ENCODE peak calls at places on chromosomes 11 and 22, in nine cellular contexts. X is gastrocnemius medialis, D is mucosa of descending colon, F is lower lobe of right lung, U is heart right ventricle, T is GM12878, V is heart left ventricle, I is pancreas, O is upper lobe of right lung. Y is an unnamed sample.
A peak's percentile ranks its signal among the peaks of the same experiment; 100 is the strongest.

GRCh38 chr22:50456466-50457234 is 18.2 kb downstream of the SBF1 start:
- ATAC-seq in X (no peak), D (peak; percentile 28), F (no peak), U (no peak), T (peak; percentile 54), V (no peak), I (peak; percentile 15), O (no peak), Y (no peak)

GRCh38 chr11:67268036-67268683 is 1.9 kb downstream of the GRK2 start:
- ATAC-seq in X (no peak), D (no peak), F (peak; percentile 18), U (no peak), T (peak; percentile 66), V (no peak), I (no peak), O (peak; percentile 31), Y (no peak)

GRCh38 chr11:67389477-67389876 is 2.3 kb upstream of the RAD9A start:
- ATAC-seq in X (no peak), D (peak; percentile 48), F (no peak), U (no peak), T (peak; percentile 71), V (no peak), I (peak; percentile 10), O (peak; percentile 34), Y (no peak)

GRCh38 chr11:33507967-33508366 is 192.7 kb downstream of the C11orf91 start:
- ATAC-seq in X (no peak), D (no peak), F (no peak), U (no peak), T (no peak), V (no peak), I (peak; percentile 90), O (peak; percentile 55), Y (no peak)

GRCh38 chr22:37379085-37379484 is 48.2 kb downstream of the ELFN2 start:
- ATAC-seq in X (no peak), D (no peak), F (no peak), U (no peak), T (peak; percentile 21), V (no peak), I (peak; percentile 21), O (no peak), Y (no peak)

GRCh38 chr22:37278261-37278660 is 4.0 kb upstream of the CYTH4 start:
- ATAC-seq in X (no peak), D (no peak), F (no peak), U (no peak), T (no peak), V (no peak), I (no peak), O (no peak), Y (no peak)

GRCh38 chr22:20069331-20070042 is 10.6 kb upstream of the DGCR8 start:
- ATAC-seq in X (no peak), D (no peak), F (no peak), U (no peak), T (no peak), V (no peak), I (no peak), O (no peak), Y (no peak)

GRCh38 chr11:132054822-132055221 is 684.4 kb downstream of the NTM start:
- ATAC-seq in X (no peak), D (no peak), F (no peak), U (no peak), T (no peak), V (no peak), I (no peak), O (no peak), Y (no peak)

GRCh38 chr11:15300282-15300681 is 185.6 kb downstream of the INSC start:
- ATAC-seq in X (no peak), D (no peak), F (no peak), U (no peak), T (no peak), V (no peak), I (no peak), O (no peak), Y (no peak)

GRCh38 chr11:36452231-36452630 is 57.8 kb downstream of the TRAF6 start:
- ATAC-seq in X (no peak), D (no peak), F (no peak), U (no peak), T (no peak), V (no peak), I (no peak), O (no peak), Y (no peak)

GRCh38 chr22:42283288-42284229 is 13.1 kb upstream of the TCF20 start:
- ATAC-seq in X (no peak), D (peak; percentile 49), F (peak; percentile 20), U (no peak), T (no peak), V (no peak), I (peak; percentile 45), O (peak; percentile 27), Y (peak; percentile 46)

GRCh38 chr11:68843703-68844312 is 2.1 kb upstream of the CPT1A start:
- ATAC-seq in X (no peak), D (peak; percentile 75), F (peak; percentile 83), U (peak; percentile 56), T (peak; percentile 82), V (peak; percentile 72), I (peak; percentile 75), O (peak; percentile 83), Y (peak; percentile 29)

GRCh38 chr11:66651011-66651410 is 12.5 kb downstream of the RBM4 start:
- ATAC-seq in X (no peak), D (no peak), F (no peak), U (no peak), T (peak; percentile 64), V (no peak), I (peak; percentile 24), O (no peak), Y (no peak)

GRCh38 chr11:39304586-39304985 is 2154.9 kb downstream of the LRRC4C start:
- ATAC-seq in X (no peak), D (no peak), F (no peak), U (no peak), T (no peak), V (no peak), I (no peak), O (no peak), Y (no peak)

GRCh38 chr11:95508219-95508880 is 277.3 kb upstream of the SESN3 start:
- ATAC-seq in X (peak; percentile 72), D (no peak), F (no peak), U (peak; percentile 28), T (no peak), V (peak; percentile 70), I (no peak), O (no peak), Y (no peak)

GRCh38 chr22:36377022-36377631 is 10.6 kb downstream of the MYH9 start:
- ATAC-seq in X (peak; percentile 56), D (peak; percentile 53), F (peak; percentile 25), U (no peak), T (peak; percentile 64), V (peak; percentile 36), I (no peak), O (peak; percentile 25), Y (no peak)

GRCh38 chr11:103681855-103682254 is 354.6 kb upstream of the DDI1 start:
- ATAC-seq in X (no peak), D (no peak), F (no peak), U (peak; percentile 6), T (peak; percentile 23), V (peak; percentile 12), I (peak; percentile 12), O (no peak), Y (no peak)

GRCh38 chr11:102187416-102188125 is 77.3 kb downstream of the YAP1 start:
- ATAC-seq in X (no peak), D (no peak), F (no peak), U (no peak), T (no peak), V (peak; percentile 47), I (no peak), O (peak; percentile 23), Y (peak; percentile 31)

GRCh38 chr11:125036933-125037332 is 26.2 kb upstream of the SLC37A2 start:
- ATAC-seq in X (no peak), D (no peak), F (no peak), U (no peak), T (peak; percentile 40), V (no peak), I (no peak), O (no peak), Y (no peak)

GRCh38 chr11:66326261-66327111 is 9.6 kb upstream of the CD248 start:
- ATAC-seq in X (peak; percentile 9), D (peak; percentile 3), F (peak; percentile 1), U (peak; percentile 41), T (no peak), V (peak; percentile 86), I (no peak), O (no peak), Y (peak; percentile 59)

GRCh38 chr11:106879029-106879428 is 139.2 kb downstream of the GUCY1A2 start:
- ATAC-seq in X (no peak), D (no peak), F (no peak), U (no peak), T (no peak), V (no peak), I (no peak), O (peak; percentile 26), Y (no peak)

GRCh38 chr11:126202646-126203359 is 8.6 kb downstream of the RPUSD4 start:
- ATAC-seq in X (no peak), D (no peak), F (no peak), U (peak; percentile 46), T (no peak), V (peak; percentile 72), I (peak; percentile 92), O (no peak), Y (no peak)

GRCh38 chr11:134758342-134758931 is 346.4 kb upstream of the B3GAT1 start:
- ATAC-seq in X (no peak), D (no peak), F (no peak), U (no peak), T (no peak), V (no peak), I (no peak), O (no peak), Y (no peak)
- H3K4me1 ChIP-seq in X (no peaks in the 10 kb centered on the region), D (no peaks in the 10 kb centered on the region), F (no peaks in the 10 kb centered on the region), U (no peaks in the 10 kb centered on the region), T (no peaks in the 10 kb centered on the region), V (no peaks in the 10 kb centered on the region), I (no peaks in the 10 kb centered on the region), O (no peaks in the 10 kb centered on the region), Y (no peaks in the 10 kb centered on the region)

GRCh38 chr22:46004105-46004866 is 27.3 kb upstream of the WNT7B start:
- ATAC-seq in X (no peak), D (no peak), F (no peak), U (no peak), T (no peak), V (no peak), I (no peak), O (no peak), Y (no peak)
- H3K4me1 ChIP-seq in X (peaks cover 36% of the 10 kb centered on the region), D (peaks cover 11% of the 10 kb centered on the region), F (peaks cover 63% of the 10 kb centered on the region), U (peaks cover 85% of the 10 kb centered on the region), T (no peaks in the 10 kb centered on the region), V (peaks cover 49% of the 10 kb centered on the region), I (peaks cover 25% of the 10 kb centered on the region), O (peaks cover 54% of the 10 kb centered on the region), Y (peaks cover 80% of the 10 kb centered on the region)

GRCh38 chr11:12089041-12089440 is 21.3 kb upstream of the MICAL2 start:
- ATAC-seq in X (no peak), D (no peak), F (no peak), U (no peak), T (no peak), V (no peak), I (no peak), O (no peak), Y (no peak)
- H3K4me1 ChIP-seq in X (peaks cover 16% of the 10 kb centered on the region), D (peaks cover 78% of the 10 kb centered on the region), F (peaks cover 70% of the 10 kb centered on the region), U (peaks cover 80% of the 10 kb centered on the region), T (no peaks in the 10 kb centered on the region), V (peaks cover 54% of the 10 kb centered on the region), I (peaks cover 11% of the 10 kb centered on the region), O (peaks cover 64% of the 10 kb centered on the region), Y (peaks cover 5% of the 10 kb centered on the region)

DNA sequence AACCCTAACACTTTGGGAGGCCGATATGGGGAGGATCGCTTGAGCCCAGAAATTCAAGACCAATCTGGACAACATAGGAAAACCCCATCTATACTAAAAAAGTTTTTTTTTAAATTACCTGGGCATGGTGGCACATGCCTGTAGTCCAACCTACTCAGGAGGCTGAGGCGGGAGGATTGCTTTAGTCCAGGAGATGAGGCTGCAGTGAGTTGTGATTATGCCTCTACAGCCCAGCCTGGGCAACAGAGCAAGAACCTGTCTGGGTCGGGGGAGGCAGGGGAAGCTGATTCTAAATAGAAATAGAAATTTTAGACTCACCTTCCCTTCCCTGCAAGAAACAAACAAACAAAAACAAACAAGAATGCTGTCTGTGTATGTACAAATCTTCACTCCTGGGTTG is 52.9 kb upstream of the PRODH start:
- ATAC-seq in X (no peak), D (no peak), F (no peak), U (no peak), T (no peak), V (no peak), I (no peak), O (no peak), Y (no peak)
- H3K4me1 ChIP-seq in X (no peaks in the 10 kb centered on the region), D (no peaks in the 10 kb centered on the region), F (no peaks in the 10 kb centered on the region), U (no peaks in the 10 kb centered on the region), T (no peaks in the 10 kb centered on the region), V (no peaks in the 10 kb centered on the region), I (no peaks in the 10 kb centered on the region), O (no peaks in the 10 kb centered on the region), Y (no peaks in the 10 kb centered on the region)